ENCODE peak calls at places on chromosomes 12 and 14, in four cellular contexts. One of them, this sample, is unnamed.

GRCh38 chr14:77301103-77301502 is 19.6 kb downstream of the POMT2 start:
- DNase-seq in colonic mucosa: peak; percentile 85
- DNase-seq in DND-41: peak; percentile 54
- DNase-seq in GM23248: peak; percentile 84
- DNase-seq in this sample: peak; percentile 94

GRCh38 chr14:104756477-104757237 is 3.7 kb downstream of the SIVA1 start:
- DNase-seq in colonic mucosa: no peak
- DNase-seq in DND-41: peak; percentile 82
- DNase-seq in GM23248: no peak
- DNase-seq in this sample: no peak

GRCh38 chr14:100285021-100285912 is 21.0 kb downstream of the SLC25A29 start:
- DNase-seq in colonic mucosa: peak; percentile 71
- DNase-seq in DND-41: peak; percentile 79
- DNase-seq in GM23248: peak; percentile 79
- DNase-seq in this sample: peak; percentile 95

GRCh38 chr12:108313236-108313608 is 25.9 kb downstream of the CMKLR1 start:
- DNase-seq in colonic mucosa: no peak
- DNase-seq in DND-41: no peak
- DNase-seq in GM23248: peak; percentile 10
- DNase-seq in this sample: no peak

GRCh38 chr14:23381017-23381375 is 4.2 kb downstream of the CMTM5 start:
- DNase-seq in colonic mucosa: no peak
- DNase-seq in DND-41: no peak
- DNase-seq in GM23248: no peak
- DNase-seq in this sample: no peak

GRCh38 chr12:53221203-53222076 is 10.6 kb downstream of the RARG start:
- DNase-seq in colonic mucosa: peak; percentile 81
- DNase-seq in DND-41: peak; percentile 57
- DNase-seq in GM23248: peak; percentile 88
- DNase-seq in this sample: peak; percentile 75

GRCh38 chr14:38553586-38553985 is 297.7 kb upstream of the CLEC14A start:
- DNase-seq in colonic mucosa: no peak
- DNase-seq in DND-41: no peak
- DNase-seq in GM23248: peak; percentile 92
- DNase-seq in this sample: no peak

GRCh38 chr14:54642950-54643695 is 76.2 kb downstream of the SAMD4A start:
- DNase-seq in colonic mucosa: no peak
- DNase-seq in DND-41: no peak
- DNase-seq in GM23248: peak; percentile 39
- DNase-seq in this sample: peak; percentile 70

GRCh38 chr12:100612557-100612956 is 39.1 kb downstream of the GAS2L3 start:
- DNase-seq in colonic mucosa: peak; percentile 91
- DNase-seq in DND-41: no peak
- DNase-seq in GM23248: no peak
- DNase-seq in this sample: no peak

GRCh38 chr12:52139579-52140062 is 52.2 kb downstream of the KRT80 start:
- DNase-seq in colonic mucosa: peak; percentile 62
- DNase-seq in DND-41: peak; percentile 29
- DNase-seq in GM23248: peak; percentile 61
- DNase-seq in this sample: peak; percentile 85

GRCh38 chr12:116604883-116605641 is 45.9 kb downstream of the MAP1LC3B2 start:
- DNase-seq in colonic mucosa: no peak
- DNase-seq in DND-41: no peak
- DNase-seq in GM23248: peak; percentile 84
- DNase-seq in this sample: no peak

GRCh38 chr12:109626378-109627115 is 53.0 kb downstream of the MVK start:
- DNase-seq in colonic mucosa: no peak
- DNase-seq in DND-41: no peak
- DNase-seq in GM23248: no peak
- DNase-seq in this sample: no peak

GRCh38 chr12:98743362-98743953 is 98.4 kb downstream of the APAF1 start:
- DNase-seq in colonic mucosa: no peak
- DNase-seq in DND-41: peak; percentile 13
- DNase-seq in GM23248: peak; percentile 26
- DNase-seq in this sample: peak; percentile 78

GRCh38 chr14:84969501-84969900 is 560.4 kb upstream of the FLRT2 start:
- DNase-seq in colonic mucosa: no peak
- DNase-seq in DND-41: no peak
- DNase-seq in GM23248: no peak
- DNase-seq in this sample: no peak

GRCh38 chr14:104169765-104170113 is 31.4 kb downstream of the KIF26A start:
- DNase-seq in colonic mucosa: no peak
- DNase-seq in DND-41: no peak
- DNase-seq in GM23248: no peak
- DNase-seq in this sample: no peak

GRCh38 chr12:60072911-60073310 is 477.1 kb downstream of the SLC16A7 start:
- DNase-seq in colonic mucosa: no peak
- DNase-seq in DND-41: no peak
- DNase-seq in GM23248: peak; percentile 49
- DNase-seq in this sample: no peak

GRCh38 chr14:21940887-21941855 is 267.6 kb upstream of the OR4E1 start:
- DNase-seq in colonic mucosa: no peak
- DNase-seq in DND-41: peak; percentile 58
- DNase-seq in GM23248: peak; percentile 31
- DNase-seq in this sample: peak; percentile 74

GRCh38 chr12:3315201-3315661 is 175.8 kb upstream of the PRMT8 start:
- DNase-seq in colonic mucosa: no peak
- DNase-seq in DND-41: no peak
- DNase-seq in GM23248: peak; percentile 24
- DNase-seq in this sample: no peak

GRCh38 chr12:53860426-53861223 is 78.0 kb upstream of the HOXC13 start:
- DNase-seq in colonic mucosa: no peak
- DNase-seq in DND-41: no peak
- DNase-seq in GM23248: no peak
- DNase-seq in this sample: no peak

DNA sequence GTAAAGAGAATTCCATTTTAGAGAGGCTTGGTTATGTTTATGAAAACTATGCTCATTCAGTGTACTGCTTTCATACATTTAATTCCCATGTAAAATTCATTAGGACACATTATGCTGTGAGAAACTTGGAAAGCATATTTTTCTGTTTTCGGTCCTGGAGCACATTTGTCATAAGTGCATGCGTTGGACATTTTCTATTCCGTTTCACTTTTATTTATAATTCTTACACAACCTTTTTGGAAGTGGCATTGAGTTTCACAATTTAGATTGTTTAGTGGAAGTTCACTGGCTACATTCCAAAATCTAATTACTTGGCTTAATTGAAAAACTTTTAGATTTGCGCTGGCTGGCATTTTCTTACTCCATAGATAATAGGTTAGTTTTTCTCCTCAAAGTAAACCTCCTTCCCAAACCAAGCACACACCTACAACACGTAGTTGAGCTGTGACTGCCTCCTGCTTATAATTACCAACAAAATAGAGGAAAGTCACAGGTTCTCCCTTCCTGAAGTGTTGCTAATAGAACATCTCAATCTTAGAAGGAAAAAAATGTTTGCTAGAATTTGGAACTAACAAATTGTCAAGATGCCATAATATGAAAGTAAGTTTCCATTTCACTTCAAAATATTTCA is 938.5 kb downstream of the TRHDE start:
- DNase-seq in colonic mucosa: no peak
- DNase-seq in DND-41: no peak
- DNase-seq in GM23248: no peak
- DNase-seq in this sample: no peak
- H3K36me3 ChIP-seq in colonic mucosa: no peaks in the 10 kb centered on the region
- H3K36me3 ChIP-seq in DND-41: no peaks in the 10 kb centered on the region
- H3K36me3 ChIP-seq in GM23248: no peaks in the 10 kb centered on the region
- H3K36me3 ChIP-seq in this sample: no peaks in the 10 kb centered on the region

DNA sequence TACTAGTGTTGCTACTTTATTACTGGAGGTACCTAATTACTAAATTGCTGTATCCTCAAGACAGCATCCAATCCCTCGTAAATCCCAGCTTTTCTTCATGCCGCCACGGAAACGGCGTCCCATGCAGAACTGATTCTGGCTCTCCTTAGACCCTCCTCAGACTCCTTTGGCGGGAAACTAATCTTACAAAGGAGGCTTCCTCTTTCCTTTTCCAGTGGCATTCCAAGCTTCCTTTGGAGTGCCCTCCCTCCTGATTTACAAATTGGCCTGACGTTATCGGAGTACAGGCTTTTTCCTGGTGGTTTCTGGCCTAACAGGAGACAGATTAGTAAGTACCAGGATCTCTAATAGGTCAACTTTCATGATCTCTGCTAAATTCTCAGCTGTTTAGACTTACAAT is 1.4 kb upstream of the ZDHHC17 start:
- DNase-seq in colonic mucosa: no peak
- DNase-seq in DND-41: no peak
- DNase-seq in GM23248: peak; percentile 22
- DNase-seq in this sample: no peak
- H3K4me3 ChIP-seq in colonic mucosa: no peak overlapping the region
- H3K4me3 ChIP-seq in DND-41: no peak overlapping the region
- H3K4me3 ChIP-seq in GM23248: peak overlapping the region; percentile 90
- H3K4me3 ChIP-seq in this sample: no peak overlapping the region

DNA sequence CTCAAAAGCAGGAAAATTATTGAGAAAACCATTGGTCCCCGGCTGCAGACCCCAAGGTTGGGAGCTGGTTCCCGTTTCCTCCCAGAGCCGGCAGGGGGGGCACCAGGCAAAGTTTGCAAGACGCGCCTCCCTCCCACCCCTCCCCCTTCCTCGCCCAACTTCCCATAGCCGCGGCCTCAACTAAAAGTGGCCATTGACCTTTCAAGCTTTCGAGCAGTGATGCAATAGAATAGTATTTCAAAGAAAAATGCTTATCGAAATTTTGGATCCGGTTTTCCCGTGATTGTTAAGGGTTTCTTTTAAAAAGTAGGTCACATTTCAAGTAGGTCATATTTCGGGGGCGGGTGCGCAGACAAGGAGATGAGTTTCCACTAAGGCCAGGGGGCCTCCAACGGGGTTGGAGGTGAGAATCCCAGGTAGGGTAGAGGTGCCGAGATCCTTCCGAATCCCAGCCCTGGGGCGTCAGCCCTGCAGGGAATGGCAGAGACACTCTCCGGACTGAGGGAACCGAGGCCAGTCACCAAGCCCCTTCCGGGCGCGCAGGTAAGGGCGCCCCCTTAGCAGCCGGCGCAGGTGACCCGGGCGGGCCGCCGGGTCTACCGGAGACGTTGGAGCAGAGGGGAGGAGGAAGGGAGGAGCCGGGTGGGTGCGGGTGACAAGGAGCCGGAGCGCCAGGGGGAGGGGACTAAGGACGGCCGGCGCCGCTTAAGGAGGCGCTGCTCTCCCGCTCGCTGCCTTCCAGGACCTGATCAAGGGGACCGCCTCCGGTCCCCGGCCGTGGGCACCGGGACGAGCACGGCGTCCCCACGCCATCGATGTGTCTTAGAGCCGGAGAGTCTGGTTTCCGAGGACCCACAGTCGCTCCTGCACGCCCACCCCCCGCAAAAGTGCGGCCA is 2.6 kb upstream of the SOCS2 start:
- DNase-seq in colonic mucosa: peak; percentile 93
- DNase-seq in DND-41: peak; percentile 87
- DNase-seq in GM23248: peak; percentile 94
- DNase-seq in this sample: peak; percentile 84
- H3K9ac ChIP-seq in colonic mucosa: peak overlapping the region; percentile 96
- H3K9ac ChIP-seq in DND-41: peak overlapping the region; percentile 98
- H3K9ac ChIP-seq in GM23248: peak overlapping the region; percentile 83
- H3K9ac ChIP-seq in this sample: no peak overlapping the region

GRCh38 chr14:68952544-68953535 is 26.3 kb downstream of the ACTN1 start:
- DNase-seq in colonic mucosa: no peak
- DNase-seq in DND-41: no peak
- DNase-seq in GM23248: peak; percentile 81
- DNase-seq in this sample: no peak
- H3K36me3 ChIP-seq in colonic mucosa: no peaks in the 10 kb centered on the region
- H3K36me3 ChIP-seq in DND-41: peaks cover 7% of the 10 kb centered on the region
- H3K36me3 ChIP-seq in GM23248: peaks cover 4% of the 10 kb centered on the region
- H3K36me3 ChIP-seq in this sample: no peaks in the 10 kb centered on the region

This sample was measured in Karpas-422.